ENCODE peak calls at places on chromosomes 7 and 10, in five cellular contexts. One of them, this sample, is unnamed.

GRCh38 chr10:58475322-58476277 is 37.1 kb upstream of the BICC1 start:
- DNase-seq in thyroid gland: no peak
- DNase-seq in left ventricle myocardium inferior: no peak
- DNase-seq in transverse colon: no peak
- DNase-seq in Panc1: no peak
- DNase-seq in this sample: no peak

GRCh38 chr7:50978633-50979215 is 196.0 kb upstream of the GRB10 start:
- DNase-seq in thyroid gland: no peak
- DNase-seq in left ventricle myocardium inferior: no peak
- DNase-seq in transverse colon: no peak
- DNase-seq in Panc1: no peak
- DNase-seq in this sample: no peak

GRCh38 chr10:114837690-114838089 is 16.1 kb downstream of the FHIP2A start:
- DNase-seq in thyroid gland: no peak
- DNase-seq in left ventricle myocardium inferior: no peak
- DNase-seq in transverse colon: no peak
- DNase-seq in Panc1: no peak
- DNase-seq in this sample: no peak

GRCh38 chr10:56624082-56624481 is 263.0 kb upstream of the ZWINT start:
- DNase-seq in thyroid gland: no peak
- DNase-seq in left ventricle myocardium inferior: no peak
- DNase-seq in transverse colon: no peak
- DNase-seq in Panc1: no peak
- DNase-seq in this sample: no peak

GRCh38 chr10:131238669-131239280 is 72.7 kb downstream of the TCERG1L start:
- DNase-seq in thyroid gland: no peak
- DNase-seq in left ventricle myocardium inferior: no peak
- DNase-seq in transverse colon: no peak
- DNase-seq in Panc1: no peak
- DNase-seq in this sample: no peak

GRCh38 chr10:86642499-86642898 is 11.8 kb upstream of the OPN4 start:
- DNase-seq in thyroid gland: no peak
- DNase-seq in left ventricle myocardium inferior: no peak
- DNase-seq in transverse colon: no peak
- DNase-seq in Panc1: no peak
- DNase-seq in this sample: no peak

GRCh38 chr10:124644281-124644680 is 99.9 kb downstream of the FAM53B start:
- DNase-seq in thyroid gland: no peak
- DNase-seq in left ventricle myocardium inferior: no peak
- DNase-seq in transverse colon: no peak
- DNase-seq in Panc1: no peak
- DNase-seq in this sample: no peak

GRCh38 chr10:94997763-94998174 is 59.3 kb downstream of the CYP2C9 start:
- DNase-seq in thyroid gland: peak; percentile 55
- DNase-seq in left ventricle myocardium inferior: no peak
- DNase-seq in transverse colon: no peak
- DNase-seq in Panc1: no peak
- DNase-seq in this sample: no peak

GRCh38 chr7:55928006-55928767 is 23.5 kb upstream of the MRPS17 start:
- DNase-seq in thyroid gland: no peak
- DNase-seq in left ventricle myocardium inferior: no peak
- DNase-seq in transverse colon: no peak
- DNase-seq in Panc1: no peak
- DNase-seq in this sample: no peak

GRCh38 chr10:127429601-127430312 is 119.4 kb upstream of the NPS start:
- DNase-seq in thyroid gland: no peak
- DNase-seq in left ventricle myocardium inferior: no peak
- DNase-seq in transverse colon: no peak
- DNase-seq in Panc1: no peak
- DNase-seq in this sample: no peak

DNA sequence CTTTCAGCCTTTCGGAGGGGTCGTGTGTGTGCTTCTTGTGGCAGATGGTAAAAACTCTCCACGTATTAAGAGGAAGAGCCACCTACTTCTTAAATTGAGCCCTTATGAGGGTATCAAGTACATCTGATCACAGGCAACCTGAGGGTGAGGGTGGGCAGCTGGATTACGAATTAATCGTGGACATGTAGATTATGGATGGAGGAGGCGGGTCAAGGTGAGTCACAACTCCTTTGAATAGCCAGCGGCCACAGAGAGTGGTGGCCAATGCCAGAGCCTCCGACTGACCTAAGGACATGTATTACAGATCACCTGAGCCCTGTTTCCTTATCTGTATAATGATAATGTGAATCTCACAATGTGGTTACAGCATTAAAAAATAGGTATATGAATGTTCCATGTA is 1083.9 kb downstream of the SORCS3 start:
- DNase-seq in thyroid gland: no peak
- DNase-seq in left ventricle myocardium inferior: no peak
- DNase-seq in transverse colon: no peak
- DNase-seq in Panc1: no peak
- DNase-seq in this sample: no peak
- H3K9me3 ChIP-seq in thyroid gland: no peaks in the 10 kb centered on the region
- H3K9me3 ChIP-seq in left ventricle myocardium inferior: no peaks in the 10 kb centered on the region
- H3K9me3 ChIP-seq in transverse colon: no peaks in the 10 kb centered on the region
- H3K9me3 ChIP-seq in Panc1: no peaks in the 10 kb centered on the region
- H3K9me3 ChIP-seq in this sample: no peaks in the 10 kb centered on the region

GRCh38 chr10:91479583-91479982 is 69.4 kb downstream of the HECTD2 start:
- DNase-seq in thyroid gland: no peak
- DNase-seq in left ventricle myocardium inferior: no peak
- DNase-seq in transverse colon: no peak
- DNase-seq in Panc1: no peak
- DNase-seq in this sample: no peak
- TF ChIP-seq CTCF in thyroid gland: no peak
- TF ChIP-seq CTCF in left ventricle myocardium inferior: no peak
- TF ChIP-seq CTCF in transverse colon: no peak
- TF ChIP-seq CTCF in Panc1: no peak
- TF ChIP-seq CTCF in this sample: no peak

GRCh38 chr7:15600298-15600697 is 38.5 kb upstream of the AGMO start:
- DNase-seq in thyroid gland: no peak
- DNase-seq in left ventricle myocardium inferior: no peak
- DNase-seq in transverse colon: no peak
- DNase-seq in Panc1: no peak
- DNase-seq in this sample: no peak

GRCh38 chr7:15594461-15594860 is 32.6 kb upstream of the AGMO start:
- DNase-seq in thyroid gland: no peak
- DNase-seq in left ventricle myocardium inferior: no peak
- DNase-seq in transverse colon: no peak
- DNase-seq in Panc1: no peak
- DNase-seq in this sample: no peak
- H3K9me3 ChIP-seq in thyroid gland: no peaks in the 10 kb centered on the region
- H3K9me3 ChIP-seq in left ventricle myocardium inferior: peaks cover 2% of the 10 kb centered on the region
- H3K9me3 ChIP-seq in transverse colon: no peaks in the 10 kb centered on the region
- H3K9me3 ChIP-seq in Panc1: peaks cover 4% of the 10 kb centered on the region
- H3K9me3 ChIP-seq in this sample: peaks cover 4% of the 10 kb centered on the region

DNA sequence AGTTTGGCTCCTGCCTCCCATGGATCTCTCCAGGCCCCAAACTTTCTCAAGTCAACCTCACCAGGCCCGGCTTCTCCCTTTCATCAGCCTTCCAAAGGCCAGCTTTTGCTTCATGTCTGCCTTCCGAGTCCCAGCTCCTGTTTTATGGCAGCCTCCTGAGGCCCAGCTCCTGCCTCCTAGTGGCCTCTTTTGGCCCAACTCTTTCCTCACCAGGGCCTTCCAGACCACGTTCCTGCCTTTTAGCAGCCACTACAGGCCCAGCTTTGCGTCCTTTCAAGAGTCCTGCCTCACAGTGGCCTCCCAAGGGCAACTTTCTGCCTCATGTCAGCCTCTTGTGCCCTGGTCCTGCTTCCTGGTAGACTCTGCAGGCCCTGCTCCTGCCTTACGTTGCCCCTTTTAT is 15.3 kb upstream of the TMEM248 start:
- DNase-seq in thyroid gland: no peak
- DNase-seq in left ventricle myocardium inferior: no peak
- DNase-seq in transverse colon: no peak
- DNase-seq in Panc1: no peak
- DNase-seq in this sample: no peak
- TF ChIP-seq CTCF in thyroid gland: no peak
- TF ChIP-seq CTCF in left ventricle myocardium inferior: no peak
- TF ChIP-seq CTCF in transverse colon: no peak
- TF ChIP-seq CTCF in Panc1: peak; percentile 27
- TF ChIP-seq CTCF in this sample: no peak